ENCODE peak calls at places on chromosomes 16 and 17, in four cellular contexts. R is endothelial cell of umbilical vein, N is stomach, E is transverse colon. F is an unnamed sample.

GRCh38 chr16:46649571-46649970 is 28.4 kb upstream of the SHCBP1 start:
- DNase-seq in E (peak), R (no peak), N (no peak), F (no peak)

GRCh38 chr17:82298538-82299421 is 18.6 kb downstream of the CD7 start:
- DNase-seq in E (no peak), N (no peak), R (no peak), F (no peak)

GRCh38 chr17:80104956-80105375 is 3.6 kb downstream of the GAA start:
- DNase-seq in E (no peak), R (no peak), N (no peak), F (no peak)

GRCh38 chr17:74815671-74816370 is 39.7 kb upstream of the NAT9 start:
- DNase-seq in R (peak), N (no peak), E (no peak), F (no peak)

GRCh38 chr16:68972720-68973119 is 129.4 kb downstream of the TANGO6 start:
- DNase-seq in R (peak), E (peak), N (no peak), F (no peak)

GRCh38 chr17:64920026-64920418 is 744 bp upstream of the LRRC37A3 start:
- DNase-seq in R (no peak), N (no peak), E (no peak), F (no peak)

GRCh38 chr16:65698943-65699342 is 577.1 kb upstream of the CDH11 start:
- DNase-seq in R (no peak), N (no peak), E (no peak), F (no peak)

GRCh38 chr16:1486551-1487390 is 2.0 kb downstream of the PTX4 start:
- DNase-seq in N (no peak), R (no peak), E (no peak), F (no peak)

GRCh38 chr17:36837616-36838272 is 99.5 kb upstream of the LHX1 start:
- DNase-seq in R (no peak), E (no peak), N (no peak), F (no peak)

GRCh38 chr17:80789356-80789902 is 202.2 kb upstream of the CHMP6 start:
- DNase-seq in N (no peak), E (no peak), R (peak), F (no peak)

GRCh38 chr17:81558941-81559806 is 7.0 kb upstream of the FAAP100 start:
- DNase-seq in E (no peak), R (no peak), N (no peak), F (no peak)

DNA sequence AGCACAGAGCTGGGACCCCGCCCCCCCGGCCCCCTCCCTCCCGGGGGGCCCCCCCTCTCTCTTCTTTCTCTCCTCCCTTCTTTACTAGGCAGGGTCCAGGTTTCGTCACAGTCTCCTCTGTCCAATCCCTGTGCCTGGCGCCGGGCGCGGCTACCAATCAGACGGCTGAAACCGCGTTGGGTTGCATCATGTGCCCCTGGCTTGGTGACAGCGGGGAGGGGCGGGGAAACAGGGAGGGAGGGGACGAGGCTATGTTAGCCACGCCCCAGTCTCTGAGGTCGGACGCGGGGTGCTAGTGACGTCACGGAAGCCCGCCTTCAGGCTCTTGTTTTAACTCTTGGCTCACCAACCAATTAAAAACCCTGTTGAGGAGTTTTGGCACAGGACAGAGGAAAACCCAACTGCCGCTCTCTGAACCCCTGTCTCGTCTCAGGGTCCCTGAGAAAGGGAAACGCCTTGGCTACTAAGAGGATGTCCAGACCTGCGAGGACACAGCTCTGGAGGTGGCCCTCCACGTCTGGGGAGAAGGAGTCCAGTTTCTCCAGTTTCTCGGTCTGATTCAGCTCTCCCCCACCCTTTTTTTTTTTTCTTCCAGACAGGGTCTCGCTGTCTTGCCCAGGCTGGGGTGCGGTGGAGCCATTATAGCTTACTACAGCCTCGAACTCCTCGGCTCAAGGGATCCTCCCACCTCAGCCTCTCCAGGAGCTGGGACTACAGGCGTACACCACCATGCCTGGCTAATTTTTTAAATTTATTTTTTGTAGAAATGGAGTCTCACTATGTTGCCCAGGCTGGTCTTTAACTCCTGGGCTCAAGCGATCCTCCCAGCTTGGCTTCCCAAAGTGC is 441 bp upstream of the PLEKHH3 start:
- DNase-seq in N (peak), E (peak), R (peak), F (peak)
- H3K27ac ChIP-seq in N (peak), E (peak), R (peak), F (peak)

DNA sequence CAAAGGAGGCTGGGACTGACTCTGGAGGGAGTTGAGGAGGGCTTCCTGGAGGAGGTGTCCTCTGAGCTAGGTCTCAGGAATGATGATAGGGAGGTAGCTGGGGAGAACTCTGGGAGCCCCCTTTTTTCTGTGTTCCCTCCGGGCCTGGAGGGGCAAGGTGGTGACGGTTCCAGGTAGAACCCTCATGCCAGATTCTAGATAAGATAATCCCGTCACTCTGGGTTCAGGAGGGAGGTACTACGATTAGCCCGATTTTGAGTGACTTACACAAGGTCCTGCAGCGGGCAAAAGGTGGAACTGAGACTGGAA is 18.7 kb upstream of the ADGRG3 start:
- DNase-seq in E (no peak), N (no peak), R (no peak), F (no peak)
- TF ChIP-seq POLR2AphosphoS5 in E (no peak), N (no peak), R (no peak), F (no peak)

GRCh38 chr16:6684076-6684673 is 648.5 kb upstream of the RBFOX1 start:
- DNase-seq in N (no peak), E (peak), R (no peak), F (peak)
- TF ChIP-seq CTCF in N (no peak), E (peak), R (no peak), F (peak)

GRCh38 chr17:29582254-29582765 is 7.1 kb downstream of the GIT1 start:
- DNase-seq in N (no peak), R (no peak), E (no peak), F (no peak)
- H3K27ac ChIP-seq in N (no peak), R (no peak), E (no peak), F (no peak)

GRCh38 chr16:30698816-30699614 is at the start of gene SRCAP:
- DNase-seq in R (peak), E (peak), N (peak), F (peak)
- TF ChIP-seq POLR2AphosphoS5 in R (peak), E (no peak), N (no peak), F (no peak)

DNA sequence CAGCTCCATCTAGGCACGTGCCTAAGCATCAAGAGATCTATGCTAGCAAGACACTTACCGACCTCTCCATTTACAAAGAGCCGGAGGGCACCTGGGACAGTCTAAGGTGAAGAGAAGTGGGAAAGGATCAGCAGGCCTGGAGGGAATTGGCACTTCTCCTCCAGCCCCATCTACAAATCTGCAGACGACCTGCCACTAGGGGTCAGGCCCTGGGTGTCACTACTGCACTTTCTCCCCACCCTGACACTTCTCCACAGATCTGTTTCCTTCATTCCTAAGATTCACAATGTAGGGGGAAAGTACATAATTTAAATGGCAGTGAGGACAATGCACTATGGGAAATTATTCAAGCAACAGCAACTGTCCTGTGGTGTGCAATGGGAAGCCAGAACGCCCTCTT is 8.1 kb downstream of the MKS1 start:
- DNase-seq in R (no peak), E (no peak), N (no peak), F (no peak)
- TF ChIP-seq CTCF in R (peak), E (no peak), N (no peak), F (no peak)

F was measured in prostate gland.